ENCODE peak calls at places on chromosome 18, in six cellular contexts. W is GM23338, D is GM12865, B is RWPE1, T is coronary artery, P is mucosa of descending colon. V is an unnamed sample.

GRCh38 chr18:78407456-78407823 is 572.2 kb upstream of the SALL3 start:
- DNase-seq in W (no peak), D (no peak), B (peak), T (no peak), P (peak), V (no peak)

GRCh38 chr18:44051088-44051487 is 629.6 kb upstream of the SETBP1 start:
- DNase-seq in W (peak), D (no peak), B (no peak), T (no peak), P (no peak), V (no peak)

GRCh38 chr18:63553117-63553516 is 10.9 kb downstream of the SERPINB12 start:
- DNase-seq in W (no peak), D (no peak), B (peak), T (no peak), P (peak), V (no peak)

GRCh38 chr18:2906522-2907458 is 60.0 kb downstream of the EMILIN2 start:
- DNase-seq in W (peak), D (peak), B (peak), T (no peak), P (peak), V (peak)

GRCh38 chr18:47618758-47619157 is 311.7 kb downstream of the SMAD2 start:
- DNase-seq in W (peak), D (no peak), B (no peak), T (no peak), P (no peak), V (no peak)

GRCh38 chr18:47050468-47050867 is 15.0 kb upstream of the ELOA2 start:
- DNase-seq in W (peak), D (peak), B (peak), T (no peak), P (peak), V (no peak)

GRCh38 chr18:73908323-73908722 is 239.3 kb downstream of the FBXO15 start:
- DNase-seq in W (peak), D (peak), B (peak), T (no peak), P (no peak), V (no peak)

GRCh38 chr18:3458952-3459853 is 9.2 kb downstream of the TGIF1 start:
- DNase-seq in W (no peak), D (peak), B (peak), T (no peak), P (no peak), V (no peak)

GRCh38 chr18:49486959-49487710 is at the start of gene C18orf32:
- DNase-seq in W (peak), D (peak), B (peak), T (peak), P (peak), V (peak)

GRCh38 chr18:22408059-22408458 is 9.7 kb downstream of the CTAGE1 start:
- DNase-seq in W (peak), D (no peak), B (no peak), T (no peak), P (no peak), V (no peak)
- TF ChIP-seq CTCF in W (peak), D (peak), B (no peak), T (no peak), P (no peak), V (no peak)

GRCh38 chr18:50614838-50615237 is 55.0 kb downstream of the MAPK4 start:
- DNase-seq in W (no peak), D (no peak), B (peak), T (no peak), P (no peak), V (peak)

GRCh38 chr18:50611529-50611941 is 51.6 kb downstream of the MAPK4 start:
- DNase-seq in W (no peak), D (no peak), B (no peak), T (no peak), P (no peak), V (no peak)

GRCh38 chr18:50607374-50607933 is 47.6 kb downstream of the MAPK4 start:
- DNase-seq in W (no peak), D (no peak), B (no peak), T (no peak), P (no peak), V (no peak)

GRCh38 chr18:50606609-50607008 is 46.7 kb downstream of the MAPK4 start:
- DNase-seq in W (no peak), D (no peak), B (no peak), T (no peak), P (no peak), V (no peak)

DNA sequence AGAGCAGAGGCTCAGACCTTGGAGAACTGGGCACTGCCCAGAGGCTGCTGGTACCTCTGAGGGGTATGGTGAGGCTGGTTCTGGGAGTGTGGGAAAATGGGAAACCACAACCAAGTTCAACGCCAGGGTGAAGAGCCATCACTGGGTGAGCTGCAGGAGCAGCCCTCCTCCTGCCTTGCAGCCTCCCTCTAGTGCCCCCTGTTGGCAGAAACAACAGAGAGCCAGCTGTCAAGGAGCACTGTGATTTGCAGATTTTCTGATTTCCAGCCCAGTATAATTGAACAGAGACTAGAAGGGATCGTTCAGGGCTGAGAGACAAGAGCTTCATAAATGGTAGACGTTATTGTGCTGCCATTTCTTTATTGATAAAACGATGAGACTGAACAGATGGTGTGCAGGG is 50.5 kb downstream of the MAPK4 start:
- DNase-seq in W (peak), D (peak), B (no peak), T (no peak), P (peak), V (no peak)
- TF ChIP-seq CTCF in W (peak), D (peak), B (no peak), T (no peak), P (no peak), V (no peak)

DNA sequence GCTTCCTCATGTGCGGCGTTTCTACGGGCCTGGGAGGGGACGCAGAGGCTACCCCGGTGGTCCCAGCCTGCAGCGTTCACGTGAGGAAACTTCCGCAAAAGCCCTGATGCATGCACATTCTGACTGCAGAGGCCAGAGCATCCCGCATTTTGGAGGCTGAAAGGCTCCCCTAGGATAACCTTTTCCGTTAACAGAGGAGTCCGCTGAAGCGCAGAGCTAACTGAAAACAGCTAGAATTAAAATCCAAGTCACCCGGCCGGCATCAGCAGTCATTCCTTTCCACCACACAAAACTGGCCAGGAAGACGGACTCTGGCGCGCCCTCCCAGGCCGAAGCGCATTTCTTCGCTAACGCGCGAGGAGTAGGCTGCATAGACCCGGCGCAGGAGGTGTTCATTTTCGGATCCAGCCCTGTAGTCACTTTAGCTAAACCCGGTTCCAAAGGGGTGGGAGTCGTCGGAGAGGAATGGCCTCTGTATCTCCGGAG is 747 bp upstream of the TUBB6 start:
- DNase-seq in W (peak), D (no peak), B (no peak), T (no peak), P (peak), V (peak)
- TF ChIP-seq CTCF in W (no peak), D (no peak), B (no peak), T (no peak), P (no peak), V (no peak)

GRCh38 chr18:7224198-7224597 is 6.7 kb upstream of the LRRC30 start:
- DNase-seq in W (peak), D (no peak), B (no peak), T (no peak), P (no peak), V (no peak)

GRCh38 chr18:7221424-7222155 is 9.3 kb upstream of the LRRC30 start:
- DNase-seq in W (peak), D (peak), B (peak), T (no peak), P (peak), V (no peak)
- TF ChIP-seq CTCF in W (peak), D (peak), B (peak), T (no peak), P (no peak), V (peak)

GRCh38 chr18:25225152-25225551 is 126.8 kb downstream of the ZNF521 start:
- DNase-seq in W (no peak), D (peak), B (no peak), T (no peak), P (no peak), V (no peak)

GRCh38 chr18:25223899-25224607 is 127.9 kb downstream of the ZNF521 start:
- DNase-seq in W (no peak), D (no peak), B (no peak), T (no peak), P (no peak), V (no peak)

GRCh38 chr18:25222648-25223047 is 129.3 kb downstream of the ZNF521 start:
- DNase-seq in W (no peak), D (no peak), B (no peak), T (no peak), P (no peak), V (no peak)

GRCh38 chr18:25228410-25228809 is 123.6 kb downstream of the ZNF521 start:
- DNase-seq in W (no peak), D (no peak), B (no peak), T (no peak), P (no peak), V (no peak)

GRCh38 chr18:25223211-25223610 is 128.8 kb downstream of the ZNF521 start:
- DNase-seq in W (peak), D (no peak), B (no peak), T (no peak), P (no peak), V (no peak)
- TF ChIP-seq CTCF in W (peak), D (no peak), B (no peak), T (no peak), P (no peak), V (no peak)

GRCh38 chr18:76479351-76480238 is 15.4 kb downstream of the ZNF516 start:
- DNase-seq in W (no peak), D (no peak), B (no peak), T (peak), P (no peak), V (no peak)
- TF ChIP-seq CTCF in W (no peak), D (no peak), B (no peak), T (no peak), P (no peak), V (no peak)

GRCh38 chr18:30280861-30281470 is 761.6 kb downstream of the DSC3 start:
- DNase-seq in W (peak), D (peak), B (peak), T (no peak), P (peak), V (no peak)
- TF ChIP-seq CTCF in W (peak), D (peak), B (peak), T (no peak), P (no peak), V (peak)

DNA sequence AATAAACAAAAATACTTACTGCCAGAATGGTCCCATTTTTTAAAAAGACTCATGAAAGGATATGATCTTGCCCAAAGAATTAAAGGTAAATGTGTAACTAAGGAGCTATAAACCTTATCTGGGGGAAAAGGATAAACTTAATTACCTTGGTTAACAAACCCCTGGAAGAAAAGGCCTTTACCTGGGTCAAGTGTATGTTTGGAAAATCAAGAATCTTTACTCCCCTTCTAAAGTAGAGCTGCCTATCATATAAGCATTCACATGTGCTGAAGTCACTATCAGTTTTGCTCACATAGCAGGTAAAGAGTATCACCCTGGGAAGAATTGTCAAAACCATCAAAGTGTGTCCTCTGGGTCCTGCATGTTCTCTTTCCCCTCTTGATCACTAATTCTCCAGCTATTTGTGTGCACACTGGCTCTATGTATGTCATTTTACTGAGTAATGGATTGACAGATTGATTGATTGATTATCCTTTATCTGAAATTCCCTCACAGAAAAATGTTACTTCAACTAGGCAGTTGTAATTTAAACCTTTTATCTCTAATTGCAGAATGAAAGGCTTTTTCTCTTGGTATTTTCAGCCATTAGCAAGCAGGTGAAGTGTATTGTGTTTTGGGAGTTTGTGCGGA is 199.4 kb downstream of the NOL4 start:
- DNase-seq in W (no peak), D (no peak), B (no peak), T (no peak), P (no peak), V (no peak)
- TF ChIP-seq CTCF in W (no peak), D (no peak), B (no peak), T (no peak), P (no peak), V (no peak)

GRCh38 chr18:35032113-35032512 is 9.1 kb upstream of the MAPRE2 start:
- DNase-seq in W (no peak), D (no peak), B (no peak), T (no peak), P (no peak), V (no peak)
- TF ChIP-seq CTCF in W (no peak), D (no peak), B (no peak), T (no peak), P (no peak), V (no peak)